ENCODE peak calls at places on chromosomes 5 and 9, in ten cellular contexts. One of them, this sample, is unnamed.

GRCh38 chr9:117963493-117963892 is 259.3 kb downstream of the TLR4 start:
- DNase-seq in cardiac muscle cell: no peak
- DNase-seq in suprapubic skin: no peak
- DNase-seq in lung microvascular endothelial cell: no peak
- DNase-seq in ovary: no peak
- DNase-seq in LoVo: no peak
- DNase-seq in fibroblast of lung: no peak
- DNase-seq in mammary epithelial cell: no peak
- DNase-seq in B cell: no peak
- DNase-seq in small intestine: no peak
- DNase-seq in this sample: no peak

GRCh38 chr9:38138276-38138675 is 69.2 kb upstream of the SHB start:
- DNase-seq in cardiac muscle cell: no peak
- DNase-seq in suprapubic skin: no peak
- DNase-seq in lung microvascular endothelial cell: no peak
- DNase-seq in ovary: no peak
- DNase-seq in LoVo: no peak
- DNase-seq in fibroblast of lung: no peak
- DNase-seq in mammary epithelial cell: no peak
- DNase-seq in B cell: no peak
- DNase-seq in small intestine: no peak
- DNase-seq in this sample: no peak

GRCh38 chr5:77390795-77391194 is 101.3 kb downstream of the WDR41 start:
- DNase-seq in cardiac muscle cell: peak; percentile 65
- DNase-seq in suprapubic skin: no peak
- DNase-seq in lung microvascular endothelial cell: no peak
- DNase-seq in ovary: no peak
- DNase-seq in LoVo: no peak
- DNase-seq in fibroblast of lung: peak; percentile 81
- DNase-seq in mammary epithelial cell: peak; percentile 29
- DNase-seq in B cell: no peak
- DNase-seq in small intestine: peak; percentile 31
- DNase-seq in this sample: no peak

GRCh38 chr5:137666109-137666850 is 69.6 kb downstream of the KLHL3 start:
- DNase-seq in cardiac muscle cell: peak; percentile 63
- DNase-seq in suprapubic skin: no peak
- DNase-seq in lung microvascular endothelial cell: no peak
- DNase-seq in ovary: no peak
- DNase-seq in LoVo: no peak
- DNase-seq in fibroblast of lung: peak; percentile 9
- DNase-seq in mammary epithelial cell: no peak
- DNase-seq in B cell: peak; percentile 41
- DNase-seq in small intestine: no peak
- DNase-seq in this sample: no peak

GRCh38 chr9:35395076-35395675 is 94.7 kb upstream of the RUSC2 start:
- DNase-seq in cardiac muscle cell: no peak
- DNase-seq in suprapubic skin: no peak
- DNase-seq in lung microvascular endothelial cell: no peak
- DNase-seq in ovary: no peak
- DNase-seq in LoVo: no peak
- DNase-seq in fibroblast of lung: no peak
- DNase-seq in mammary epithelial cell: no peak
- DNase-seq in B cell: no peak
- DNase-seq in small intestine: no peak
- DNase-seq in this sample: no peak

GRCh38 chr5:73948289-73948688 is 322.3 kb downstream of the ARHGEF28 start:
- DNase-seq in cardiac muscle cell: no peak
- DNase-seq in suprapubic skin: no peak
- DNase-seq in lung microvascular endothelial cell: no peak
- DNase-seq in ovary: no peak
- DNase-seq in LoVo: no peak
- DNase-seq in fibroblast of lung: no peak
- DNase-seq in mammary epithelial cell: no peak
- DNase-seq in B cell: no peak
- DNase-seq in small intestine: no peak
- DNase-seq in this sample: no peak

GRCh38 chr5:132459983-132460834 is 30.4 kb downstream of the IRF1 start:
- DNase-seq in cardiac muscle cell: no peak
- DNase-seq in suprapubic skin: no peak
- DNase-seq in lung microvascular endothelial cell: no peak
- DNase-seq in ovary: no peak
- DNase-seq in LoVo: no peak
- DNase-seq in fibroblast of lung: no peak
- DNase-seq in mammary epithelial cell: no peak
- DNase-seq in B cell: no peak
- DNase-seq in small intestine: peak; percentile 92
- DNase-seq in this sample: no peak

GRCh38 chr5:67887648-67888047 is 327.9 kb upstream of the PIK3R1 start:
- DNase-seq in cardiac muscle cell: no peak
- DNase-seq in suprapubic skin: no peak
- DNase-seq in lung microvascular endothelial cell: no peak
- DNase-seq in ovary: no peak
- DNase-seq in LoVo: no peak
- DNase-seq in fibroblast of lung: no peak
- DNase-seq in mammary epithelial cell: no peak
- DNase-seq in B cell: no peak
- DNase-seq in small intestine: no peak
- DNase-seq in this sample: no peak

GRCh38 chr9:109258619-109259321 is 62.1 kb downstream of the EPB41L4B start:
- DNase-seq in cardiac muscle cell: no peak
- DNase-seq in suprapubic skin: no peak
- DNase-seq in lung microvascular endothelial cell: no peak
- DNase-seq in ovary: peak; percentile 44
- DNase-seq in LoVo: no peak
- DNase-seq in fibroblast of lung: no peak
- DNase-seq in mammary epithelial cell: no peak
- DNase-seq in B cell: no peak
- DNase-seq in small intestine: no peak
- DNase-seq in this sample: no peak

GRCh38 chr5:152861231-152861630 is 456.2 kb upstream of the NMUR2 start:
- DNase-seq in cardiac muscle cell: no peak
- DNase-seq in suprapubic skin: no peak
- DNase-seq in lung microvascular endothelial cell: no peak
- DNase-seq in ovary: no peak
- DNase-seq in LoVo: no peak
- DNase-seq in fibroblast of lung: no peak
- DNase-seq in mammary epithelial cell: no peak
- DNase-seq in B cell: no peak
- DNase-seq in small intestine: no peak
- DNase-seq in this sample: no peak